ENCODE peak calls at places on chromosome 12, in five cellular contexts. J is lung; Y is RWPE1; S is activated T-cell treated with anti-CD3 and anti-CD28 coated beads, Interleukin-2, amount 50 U/mL, for 48 hours; C is hypothalamus. Z is an unnamed sample.

GRCh38 chr12:12467701-12468218 is 94.9 kb downstream of the DUSP16 start:
- DNase-seq in C (peak), Y (no peak), J (peak), S (peak), Z (no peak)

GRCh38 chr12:78062781-78063180 is 232.1 kb downstream of the NAV3 start:
- DNase-seq in S (no peak), Y (no peak), J (no peak), C (no peak), Z (peak)

GRCh38 chr12:69821441-69822204 is 3.4 kb upstream of the MYRFL start:
- DNase-seq in S (no peak), J (no peak), Y (peak), C (no peak), Z (peak)

GRCh38 chr12:15689751-15690191 is 99.4 kb downstream of the EPS8 start:
- DNase-seq in Y (no peak), J (no peak), S (no peak), C (no peak), Z (no peak)

GRCh38 chr12:18567787-18568186 is 170.0 kb downstream of the PLCZ1 start:
- DNase-seq in J (no peak), S (no peak), C (no peak), Y (no peak), Z (no peak)

GRCh38 chr12:30896461-30896860 is 30.1 kb upstream of the TSPAN11 start:
- DNase-seq in J (no peak), S (no peak), Y (no peak), C (no peak), Z (no peak)

GRCh38 chr12:54159140-54159539 is 29.6 kb downstream of the SMUG1 start:
- DNase-seq in J (no peak), S (peak), Y (peak), C (no peak), Z (no peak)

GRCh38 chr12:92528586-92528985 is 174.2 kb upstream of the PLEKHG7 start:
- DNase-seq in Y (no peak), J (no peak), S (no peak), C (no peak), Z (no peak)

GRCh38 chr12:78697817-78698415 is 166.7 kb upstream of the SYT1 start:
- DNase-seq in S (no peak), C (no peak), Y (peak), J (no peak), Z (no peak)

GRCh38 chr12:120642806-120643205 is 2.4 kb downstream of the CABP1 start:
- DNase-seq in S (no peak), C (no peak), J (no peak), Y (no peak), Z (no peak)

GRCh38 chr12:26493656-26494055 is 298.3 kb downstream of the SSPN start:
- DNase-seq in S (no peak), Y (peak), J (no peak), C (no peak), Z (no peak)

GRCh38 chr12:64568313-64568712 is 42.0 kb upstream of the RASSF3 start:
- DNase-seq in Y (no peak), J (no peak), C (no peak), S (no peak), Z (no peak)

GRCh38 chr12:6124411-6125151 is at the start of gene VWF:
- DNase-seq in J (no peak), S (no peak), Y (peak), C (no peak), Z (no peak)

GRCh38 chr12:25416516-25416915 is 136.6 kb downstream of the LMNTD1 start:
- DNase-seq in C (no peak), J (no peak), S (no peak), Y (no peak), Z (no peak)

GRCh38 chr12:116813271-116814041 is 67.8 kb downstream of the HRK start:
- DNase-seq in S (no peak), Y (peak), C (no peak), J (no peak), Z (no peak)

GRCh38 chr12:57221169-57221917 is 4.7 kb downstream of the NXPH4 start:
- DNase-seq in C (no peak), Y (no peak), J (no peak), S (no peak), Z (no peak)

GRCh38 chr12:51924551-51925399 is 17.5 kb downstream of the ACVRL1 start:
- DNase-seq in C (no peak), J (no peak), Y (no peak), S (no peak), Z (no peak)

GRCh38 chr12:17976202-17976601 is 113.8 kb downstream of the RERGL start:
- DNase-seq in S (no peak), J (no peak), Y (no peak), C (no peak), Z (no peak)

GRCh38 chr12:58917699-58918334 is 2.5 kb downstream of the LRIG3 start:
- DNase-seq in C (no peak), Y (no peak), J (no peak), S (no peak), Z (no peak)

GRCh38 chr12:131072446-131073230 is 118.9 kb downstream of the ADGRD1 start:
- DNase-seq in J (no peak), S (no peak), Y (no peak), C (no peak), Z (no peak)

GRCh38 chr12:32107376-32108267 is 975 bp downstream of the BICD1 start:
- DNase-seq in Y (peak), S (peak), J (no peak), C (peak), Z (peak)

GRCh38 chr12:118150625-118151024 is 14.7 kb downstream of the PEBP1 start:
- DNase-seq in S (no peak), Y (no peak), C (no peak), J (no peak), Z (no peak)

GRCh38 chr12:30088259-30088995 is 304.7 kb upstream of the TMTC1 start:
- DNase-seq in J (no peak), C (no peak), Y (no peak), S (no peak), Z (no peak)

GRCh38 chr12:63978519-63978918 is 134.0 kb downstream of the SRGAP1 start:
- DNase-seq in C (no peak), S (no peak), Y (peak), J (no peak), Z (peak)

GRCh38 chr12:40168868-40169267 is 55.9 kb upstream of the LRRK2 start:
- DNase-seq in S (no peak), J (no peak), Y (no peak), C (no peak), Z (no peak)

GRCh38 chr12:25186788-25187397 is 8.1 kb downstream of the DNAI7 start:
- DNase-seq in S (no peak), C (no peak), J (no peak), Y (no peak), Z (no peak)